ENCODE peak calls at places on chromosomes 16 and 17, in seven cellular contexts. E is A549, S is ovary, I is HepG2, W is K562, Q is stomach, L is GM12878. M is an unnamed sample.

GRCh38 chr16:77585852-77586251 is 136.5 kb upstream of the NUDT7 start:
- DNase-seq in E (peak; percentile 57), S (no peak), I (no peak), W (no peak), Q (no peak), L (no peak), M (no peak)

GRCh38 chr17:49180998-49181635 is 29.3 kb downstream of the GNGT2 start:
- DNase-seq in E (no peak), S (no peak), I (no peak), W (no peak), Q (no peak), L (no peak), M (no peak)

GRCh38 chr16:17994027-17994426 is 342.5 kb downstream of the NPIPA8 start:
- DNase-seq in E (no peak), S (no peak), I (no peak), W (no peak), Q (no peak), L (no peak), M (no peak)

GRCh38 chr17:42272576-42272975 is 3.6 kb downstream of the STAT5B start:
- DNase-seq in E (no peak), S (no peak), I (no peak), W (no peak), Q (no peak), L (no peak), M (no peak)

GRCh38 chr17:45225964-45226530 is 4.4 kb downstream of the FMNL1 start:
- DNase-seq in E (peak; percentile 40), S (no peak), I (no peak), W (peak; percentile 84), Q (peak; percentile 80), L (peak; percentile 95), M (peak; percentile 65)

GRCh38 chr16:19167710-19168172 is 299 bp upstream of the SYT17 start:
- DNase-seq in E (peak; percentile 90), S (peak; percentile 50), I (peak; percentile 60), W (peak; percentile 73), Q (peak; percentile 81), L (no peak), M (no peak)

GRCh38 chr16:68921654-68922053 is 78.3 kb downstream of the TANGO6 start:
- DNase-seq in E (peak; percentile 90), S (no peak), I (peak; percentile 61), W (no peak), Q (peak; percentile 38), L (no peak), M (no peak)

GRCh38 chr16:64991011-64991410 is 130.9 kb downstream of the CDH11 start:
- DNase-seq in E (no peak), S (no peak), I (no peak), W (no peak), Q (no peak), L (no peak), M (no peak)

GRCh38 chr16:77991701-77992100 is 30.6 kb upstream of the CLEC3A start:
- DNase-seq in E (no peak), S (no peak), I (no peak), W (no peak), Q (no peak), L (no peak), M (no peak)

GRCh38 chr17:48542956-48543853 is 1.7 kb downstream of the HOXB2 start:
- DNase-seq in E (peak; percentile 75), S (no peak), I (no peak), W (peak; percentile 63), Q (no peak), L (no peak), M (peak; percentile 30)

GRCh38 chr16:17780181-17780580 is 309.4 kb upstream of the XYLT1 start:
- DNase-seq in E (no peak), S (no peak), I (no peak), W (no peak), Q (no peak), L (no peak), M (no peak)

GRCh38 chr16:29311636-29312344 is 94.7 kb downstream of the NPIPB11 start:
- DNase-seq in E (no peak), S (peak; percentile 42), I (no peak), W (no peak), Q (no peak), L (no peak), M (no peak)

DNA sequence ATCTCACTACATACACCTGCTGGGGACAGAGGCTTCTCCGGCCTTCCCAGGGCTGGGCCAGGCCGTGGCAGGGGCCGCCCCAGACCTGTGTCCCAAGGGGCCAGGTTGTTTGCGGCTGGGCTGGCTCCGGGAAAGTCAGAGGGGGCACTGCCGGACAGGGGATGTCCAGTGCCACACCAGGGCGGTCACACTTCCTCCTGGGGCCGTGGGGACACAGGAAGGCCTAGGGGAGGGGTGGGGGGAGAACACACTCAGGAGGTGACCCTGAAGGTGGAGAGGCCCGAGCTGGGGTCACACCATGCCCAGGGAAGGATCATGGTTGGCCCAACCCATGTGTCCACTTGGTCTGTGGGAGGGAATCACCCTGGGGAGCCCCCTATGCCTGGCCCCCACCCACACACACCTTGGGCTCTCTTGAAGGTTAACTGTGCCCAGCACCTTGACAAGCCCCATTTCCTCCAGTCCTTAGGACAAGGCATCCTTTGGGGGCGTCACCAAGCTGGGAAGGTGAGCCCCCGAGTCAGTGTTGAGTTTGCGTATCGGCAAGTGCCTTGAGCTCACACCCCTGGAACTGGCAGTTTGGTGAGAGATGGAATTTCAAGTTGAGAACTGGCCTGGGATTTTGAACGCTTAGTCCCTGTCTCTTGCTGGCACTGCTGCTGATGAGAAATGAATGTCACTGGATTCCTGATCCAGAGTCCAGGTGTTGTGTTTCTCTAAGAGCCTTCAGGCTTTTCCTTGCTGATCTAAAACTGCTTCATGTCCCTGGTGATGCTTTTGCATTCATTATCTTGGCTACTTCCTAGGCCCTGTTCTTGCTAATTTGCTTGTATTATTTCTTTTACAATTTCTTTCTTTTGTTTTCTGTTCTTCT is 7.7 kb upstream of the ACTG1 start:
- DNase-seq in E (no peak), S (no peak), I (no peak), W (no peak), Q (no peak), L (no peak), M (no peak)
- H3K4me1 ChIP-seq in E (peaks cover 43% of the 10 kb centered on the region), S (peaks cover 18% of the 10 kb centered on the region), I (peaks cover 51% of the 10 kb centered on the region), W (peaks cover 69% of the 10 kb centered on the region), Q (peaks cover 64% of the 10 kb centered on the region), L (peaks cover 33% of the 10 kb centered on the region), M (no peaks in the 10 kb centered on the region)

GRCh38 chr17:40307001-40307690 is 1.8 kb upstream of the RARA start:
- DNase-seq in E (no peak), S (no peak), I (no peak), W (peak; percentile 50), Q (no peak), L (no peak), M (no peak)
- TF ChIP-seq EP300 in E (no peak), S (no peak), I (no peak), W (peak; percentile 17), Q (no peak), L (no peak), M (peak; percentile 45)

GRCh38 chr16:2905241-2905987 is 6.3 kb upstream of the FLYWCH1 start:
- DNase-seq in E (peak; percentile 100), S (peak; percentile 100), I (peak; percentile 97), W (peak; percentile 97), Q (peak; percentile 100), L (peak; percentile 94), M (peak; percentile 100)

GRCh38 chr16:2905988-2906387 is 5.7 kb upstream of the FLYWCH1 start:
- DNase-seq in E (no peak), S (no peak), I (no peak), W (no peak), Q (no peak), L (no peak), M (no peak)

GRCh38 chr16:2904922-2905240 is 6.8 kb upstream of the FLYWCH1 start:
- DNase-seq in E (no peak), S (no peak), I (no peak), W (no peak), Q (peak; percentile 29), L (no peak), M (no peak)

GRCh38 chr16:2902337-2903130 is 9.2 kb upstream of the FLYWCH1 start:
- DNase-seq in E (no peak), S (no peak), I (no peak), W (no peak), Q (no peak), L (no peak), M (no peak)

GRCh38 chr16:2904100-2904921 is 7.4 kb upstream of the FLYWCH1 start:
- DNase-seq in E (peak; percentile 92), S (peak; percentile 91), I (peak; percentile 73), W (peak; percentile 81), Q (peak; percentile 88), L (no peak), M (peak; percentile 70)
- TF ChIP-seq POLR2A in E (peak; percentile 36), S (no peak), I (peak; percentile 53), W (peak; percentile 33), Q (no peak), L (peak; percentile 74), M (no peak)

DNA sequence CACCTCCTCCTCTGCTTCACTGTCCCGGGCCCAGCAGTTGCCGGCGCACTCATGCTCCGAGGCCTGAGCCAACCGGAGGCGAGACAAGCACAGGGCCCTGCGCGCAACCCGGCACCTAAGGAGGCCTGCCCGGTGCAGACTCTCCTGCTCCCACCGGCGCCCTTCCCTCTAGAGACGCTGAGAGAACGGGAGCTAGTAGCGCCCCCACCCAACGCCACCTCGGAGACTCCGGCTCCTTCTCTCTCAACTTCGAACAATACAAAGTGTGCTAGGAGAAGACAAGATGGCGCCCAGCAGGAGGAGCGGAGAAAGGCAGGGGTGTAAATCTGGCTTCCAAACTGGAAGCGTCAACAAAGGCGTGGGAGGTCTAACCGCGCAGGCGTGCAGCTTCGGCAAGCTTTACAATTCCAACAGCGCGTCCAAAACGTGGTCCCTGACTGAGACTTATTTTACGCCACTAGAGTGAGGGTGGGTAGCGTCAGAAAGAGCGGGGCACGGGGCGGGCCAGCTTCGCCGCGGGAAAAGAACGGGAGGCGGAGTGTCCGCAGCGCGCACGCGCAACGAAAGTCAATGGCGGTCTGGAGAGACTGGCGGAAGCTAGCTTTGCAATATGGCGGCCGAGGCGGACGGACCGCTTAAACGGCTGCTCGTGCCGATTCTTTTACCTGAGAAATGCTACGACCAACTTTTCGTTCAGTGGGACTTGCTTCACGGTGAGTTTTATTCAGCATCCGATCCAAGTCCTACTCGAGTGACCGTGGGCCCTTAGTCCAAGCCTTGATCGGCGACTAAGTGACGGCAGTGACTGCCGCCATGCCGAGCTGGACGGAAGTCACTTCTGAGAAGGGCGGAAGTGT is at the start of gene MPDU1:
- DNase-seq in E (peak; percentile 97), S (peak; percentile 99), I (peak; percentile 81), W (peak; percentile 72), Q (peak; percentile 96), L (peak; percentile 84), M (peak; percentile 90)
- H3K4me1 ChIP-seq in E (peaks cover 50% of the 10 kb centered on the region), S (peaks cover 21% of the 10 kb centered on the region), I (peaks cover 55% of the 10 kb centered on the region), W (peaks cover 80% of the 10 kb centered on the region), Q (peaks cover 94% of the 10 kb centered on the region), L (peaks cover 38% of the 10 kb centered on the region), M (peaks cover 76% of the 10 kb centered on the region)

GRCh38 chr17:13694934-13695333 is 93.2 kb upstream of the HS3ST3A1 start:
- DNase-seq in E (no peak), S (no peak), I (no peak), W (no peak), Q (no peak), L (no peak), M (no peak)
- TF ChIP-seq EP300 in E (no peak), S (no peak), I (no peak), W (no peak), Q (no peak), L (no peak), M (no peak)

M was measured in tibial nerve.